ENCODE peak calls at places on chromosome 2, in six cellular contexts. W is HCT116, R is H1, T is WTC11, Q is GM12878, U is HepG2. D is an unnamed sample.
A peak's percentile ranks its signal among the peaks of the same experiment; 100 is the strongest.

GRCh38 chr2:44894058-44894457 is 47.4 kb upstream of the SIX3 start:
- DNase-seq in W (no peak), T (no peak), U (no peak), Q (peak; percentile 28), R (no peak), D (no peak)

GRCh38 chr2:43218550-43219382 is 7.6 kb downstream of the ZFP36L2 start:
- DNase-seq in Q (no peak), U (peak; percentile 76), W (no peak), R (no peak), T (no peak), D (no peak)

GRCh38 chr2:143807192-143807591 is 678.0 kb downstream of the ARHGAP15 start:
- DNase-seq in W (no peak), Q (no peak), T (no peak), U (no peak), R (no peak), D (no peak)

GRCh38 chr2:111640480-111640879 is 243.5 kb downstream of the ANAPC1 start:
- DNase-seq in W (no peak), T (no peak), R (no peak), Q (no peak), U (no peak), D (no peak)

GRCh38 chr2:60366178-60366577 is 187.3 kb downstream of the BCL11A start:
- DNase-seq in R (no peak), Q (no peak), T (no peak), U (no peak), W (no peak), D (no peak)

GRCh38 chr2:143300531-143300930 is 171.3 kb downstream of the ARHGAP15 start:
- DNase-seq in W (no peak), R (no peak), Q (no peak), T (no peak), U (no peak), D (no peak)

GRCh38 chr2:65366595-65367125 is 65.7 kb downstream of the SPRED2 start:
- DNase-seq in Q (peak; percentile 11), T (no peak), W (peak; percentile 93), R (no peak), U (peak; percentile 77), D (peak; percentile 60)

GRCh38 chr2:40072442-40073232 is 293.6 kb upstream of the THUMPD2 start:
- DNase-seq in U (no peak), Q (no peak), W (no peak), R (no peak), T (no peak), D (no peak)

GRCh38 chr2:172884336-172884735 is 148.7 kb downstream of the RAPGEF4 start:
- DNase-seq in U (no peak), R (no peak), Q (no peak), W (no peak), T (no peak), D (no peak)

GRCh38 chr2:121648206-121648605 is 1.1 kb downstream of the CLASP1 start:
- DNase-seq in U (peak; percentile 39), R (no peak), Q (no peak), W (no peak), T (no peak), D (no peak)

GRCh38 chr2:226893206-226893605 is 57.4 kb downstream of the RHBDD1 start:
- DNase-seq in W (no peak), U (no peak), R (no peak), Q (no peak), T (no peak), D (no peak)

GRCh38 chr2:71631411-71631931 is 178.1 kb downstream of the DYSF start:
- DNase-seq in W (no peak), T (no peak), R (no peak), U (no peak), Q (no peak), D (no peak)

GRCh38 chr2:191824403-191824802 is 22.5 kb downstream of the CAVIN2 start:
- DNase-seq in Q (no peak), U (no peak), T (no peak), W (no peak), R (no peak), D (no peak)

GRCh38 chr2:23359631-23360567 is 25.1 kb upstream of the KLHL29 start:
- DNase-seq in U (peak; percentile 92), R (no peak), T (no peak), Q (no peak), W (no peak), D (no peak)

GRCh38 chr2:240629968-240630770 is 4.9 kb downstream of the GPR35 start:
- DNase-seq in R (no peak), W (no peak), U (no peak), T (no peak), Q (no peak), D (no peak)

GRCh38 chr2:222859786-222860726 is 780 bp upstream of the ACSL3 start:
- DNase-seq in W (no peak), R (no peak), T (peak; percentile 30), U (peak; percentile 72), Q (no peak), D (peak; percentile 34)

GRCh38 chr2:129253461-129253812 is 726.0 kb upstream of the RAB6C start:
- DNase-seq in U (no peak), T (peak; percentile 49), R (no peak), Q (no peak), W (peak; percentile 10), D (peak; percentile 10)

GRCh38 chr2:50863856-50864255 is 168.1 kb downstream of the NRXN1 start:
- DNase-seq in W (no peak), T (no peak), R (no peak), Q (no peak), U (no peak), D (no peak)

GRCh38 chr2:188170356-188170755 is 121.3 kb upstream of the GULP1 start:
- DNase-seq in U (no peak), T (no peak), R (no peak), Q (no peak), W (no peak), D (no peak)

GRCh38 chr2:139721454-139721995 is 941.3 kb upstream of the NXPH2 start:
- DNase-seq in U (no peak), R (peak; percentile 47), T (peak; percentile 30), W (no peak), Q (no peak), D (no peak)

GRCh38 chr2:232085179-232085578 is 123.7 kb downstream of the DIS3L2 start:
- DNase-seq in U (no peak), W (no peak), Q (no peak), T (no peak), R (no peak), D (no peak)

GRCh38 chr2:120491111-120491625 is 145.2 kb downstream of the INHBB start:
- DNase-seq in T (no peak), R (no peak), W (no peak), Q (no peak), U (no peak), D (no peak)

GRCh38 chr2:177900091-177900490 is 172.5 kb downstream of the PDE11A start:
- DNase-seq in T (no peak), R (no peak), U (no peak), W (no peak), Q (no peak), D (no peak)

GRCh38 chr2:10028988-10029874 is 14.1 kb upstream of the KLF11 start:
- DNase-seq in U (no peak), W (no peak), Q (no peak), T (peak; percentile 52), R (no peak), D (no peak)

GRCh38 chr2:40434638-40435296 is 17.1 kb downstream of the SLC8A1 start:
- DNase-seq in R (no peak), T (no peak), Q (no peak), W (peak; percentile 80), U (no peak), D (no peak)

GRCh38 chr2:16613475-16613874 is 52.2 kb downstream of the CYRIA start:
- DNase-seq in R (no peak), Q (no peak), W (no peak), T (no peak), U (peak; percentile 20), D (peak; percentile 13)

GRCh38 chr2:166932032-166932431 is 43.8 kb downstream of the XIRP2 start:
- DNase-seq in W (no peak), T (no peak), U (no peak), Q (no peak), R (no peak), D (no peak)

GRCh38 chr2:98547092-98547798 is 61.1 kb downstream of the COA5 start:
- DNase-seq in U (no peak), T (no peak), R (no peak), W (no peak), Q (no peak), D (no peak)
- TF ChIP-seq SP1 in U (no peak), T (no peak), R (no peak), W (no peak), Q (no peak), D (no peak)

GRCh38 chr2:8657423-8658062 is 24.3 kb upstream of the ID2 start:
- DNase-seq in T (no peak), U (no peak), W (no peak), Q (no peak), R (no peak), D (no peak)

GRCh38 chr2:8656811-8657210 is 25.0 kb upstream of the ID2 start:
- DNase-seq in W (no peak), T (no peak), R (no peak), U (no peak), Q (no peak), D (no peak)

GRCh38 chr2:8654483-8654882 is 27.4 kb upstream of the ID2 start:
- DNase-seq in W (no peak), T (no peak), U (no peak), Q (no peak), R (no peak), D (no peak)

GRCh38 chr2:8658064-8658862 is 23.6 kb upstream of the ID2 start:
- DNase-seq in U (no peak), Q (no peak), T (no peak), W (no peak), R (no peak), D (no peak)

DNA sequence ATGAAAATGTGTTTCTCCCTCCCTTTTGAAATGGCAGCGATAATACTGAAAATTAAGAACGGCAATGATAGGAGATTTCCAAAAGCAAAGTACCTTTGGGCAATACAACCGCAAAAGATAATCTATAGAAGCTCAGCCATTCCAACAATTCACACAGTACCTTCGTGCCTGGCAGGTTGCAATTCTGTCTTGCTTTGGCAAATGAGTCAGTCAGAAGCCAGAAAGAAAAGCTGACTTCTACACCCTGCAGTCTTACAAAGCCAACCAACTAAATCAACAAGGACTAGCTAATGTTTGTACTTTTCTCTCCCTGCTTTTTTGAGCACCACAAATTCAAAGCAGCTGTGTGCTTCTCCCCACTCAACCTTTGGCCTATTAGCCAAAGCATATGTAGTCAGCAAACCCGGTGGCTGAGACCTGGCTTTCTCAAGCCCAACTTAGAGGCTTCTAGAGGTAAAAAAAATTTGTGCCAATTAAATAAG is 25.7 kb upstream of the ID2 start:
- DNase-seq in Q (no peak), R (no peak), W (no peak), U (peak; percentile 94), T (no peak), D (no peak)
- TF ChIP-seq SP1 in Q (no peak), R (no peak), W (no peak), U (no peak), T (no peak), D (no peak)

DNA sequence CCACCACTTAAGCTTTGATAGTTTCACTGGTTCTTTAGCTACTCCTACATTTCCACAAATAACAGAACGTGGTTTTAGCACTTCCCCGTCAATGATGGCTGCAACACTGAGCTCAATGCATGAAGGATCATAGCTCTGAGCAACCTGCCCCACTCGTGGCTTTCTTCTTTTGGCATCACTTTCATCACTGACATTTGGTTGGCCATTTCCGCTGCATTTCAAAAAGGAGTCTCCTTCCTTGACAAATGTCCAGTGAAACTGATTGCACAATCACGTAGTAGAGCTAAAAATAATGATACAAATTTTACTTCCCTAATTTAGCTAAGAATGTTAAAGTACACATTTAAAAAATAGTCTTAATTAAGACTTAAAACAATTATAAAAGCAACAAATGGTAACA is 205.2 kb upstream of the HDAC4 start:
- DNase-seq in T (no peak), R (no peak), W (no peak), Q (no peak), U (no peak), D (no peak)
- TF ChIP-seq SP1 in T (no peak), R (no peak), W (no peak), Q (no peak), U (no peak), D (no peak)

GRCh38 chr2:855177-855576 is 95.5 kb upstream of the SNTG2 start:
- DNase-seq in T (no peak), U (no peak), Q (no peak), W (no peak), R (no peak), D (no peak)
- TF ChIP-seq SP1 in T (no peak), U (no peak), Q (no peak), W (no peak), R (no peak), D (no peak)